ENCODE peak calls at places on chromosomes 12 and 14, in five cellular contexts. Y, K, H, V and U are unnamed samples.
A peak's percentile ranks its signal among the peaks of the same experiment; 100 is the strongest.

GRCh38 chr14:78254911-78255431 is 84.8 kb downstream of the NRXN3 start:
- DNase-seq in K (no peak), Y (no peak), V (peak; percentile 3), H (peak; percentile 80), U (no peak)

GRCh38 chr14:85934123-85934885 is 404.4 kb downstream of the FLRT2 start:
- DNase-seq in V (peak; percentile 14), Y (no peak), K (peak; percentile 66), H (peak; percentile 18), U (no peak)

GRCh38 chr12:807041-807717 is 54.8 kb downstream of the WNK1 start:
- DNase-seq in H (no peak), Y (no peak), V (no peak), K (peak; percentile 59), U (no peak)

GRCh38 chr12:15001733-15002471 is 29.1 kb downstream of the PDE6H start:
- DNase-seq in V (no peak), H (peak; percentile 37), K (no peak), Y (peak; percentile 53), U (peak; percentile 13)

GRCh38 chr12:26524862-26525465 is 308.0 kb downstream of the ITPR2 start:
- DNase-seq in H (peak; percentile 12), Y (no peak), V (peak; percentile 19), K (no peak), U (no peak)

GRCh38 chr12:108817909-108818308 is 39.5 kb downstream of the SSH1 start:
- DNase-seq in K (no peak), Y (no peak), H (no peak), V (no peak), U (no peak)

GRCh38 chr14:76205708-76206107 is 54.0 kb downstream of the GPATCH2L start:
- DNase-seq in Y (no peak), K (peak; percentile 81), V (no peak), H (no peak), U (no peak)

GRCh38 chr14:94648801-94649200 is 36.6 kb downstream of the SERPINA3 start:
- DNase-seq in H (no peak), Y (no peak), V (no peak), K (no peak), U (no peak)

GRCh38 chr12:64028541-64028940 is 184.0 kb downstream of the SRGAP1 start:
- DNase-seq in Y (no peak), V (no peak), K (no peak), H (no peak), U (no peak)

GRCh38 chr12:28294300-28294699 is 104.0 kb downstream of the CCDC91 start:
- DNase-seq in H (no peak), K (peak; percentile 8), Y (no peak), V (no peak), U (no peak)

GRCh38 chr14:100914597-100915021 is 11.1 kb upstream of the RTL1 start:
- DNase-seq in K (no peak), V (no peak), H (peak; percentile 20), Y (no peak), U (no peak)

GRCh38 chr12:60487284-60487683 is 891.5 kb downstream of the SLC16A7 start:
- DNase-seq in V (no peak), H (no peak), K (no peak), Y (no peak), U (no peak)

GRCh38 chr12:50415899-50416479 is 15.3 kb downstream of the LARP4 start:
- DNase-seq in K (no peak), H (no peak), V (no peak), Y (no peak), U (no peak)

GRCh38 chr12:114711689-114712152 is 27.7 kb upstream of the TBX3 start:
- DNase-seq in K (no peak), Y (no peak), V (no peak), H (no peak), U (no peak)

GRCh38 chr14:97077253-97077653 is 280.1 kb downstream of the VRK1 start:
- DNase-seq in K (peak; percentile 30), V (no peak), Y (no peak), H (peak; percentile 94), U (no peak)

GRCh38 chr14:29461131-29461530 is 466.5 kb downstream of the PRKD1 start:
- DNase-seq in K (no peak), H (no peak), Y (no peak), V (no peak), U (no peak)

GRCh38 chr14:64109821-64110554 is 184.2 kb downstream of the ESR2 start:
- DNase-seq in Y (no peak), K (no peak), H (no peak), V (no peak), U (no peak)

GRCh38 chr12:75020068-75020557 is 189.5 kb downstream of the KCNC2 start:
- DNase-seq in Y (no peak), V (peak; percentile 4), K (no peak), H (no peak), U (no peak)

GRCh38 chr12:1422604-1423315 is 171.6 kb downstream of the FBXL14 start:
- DNase-seq in Y (no peak), H (no peak), K (peak; percentile 83), V (no peak), U (no peak)

GRCh38 chr14:62943202-62943601 is 102.1 kb downstream of the KCNH5 start:
- DNase-seq in Y (no peak), H (peak; percentile 10), V (no peak), K (no peak), U (no peak)

GRCh38 chr12:11731042-11731357 is 81.5 kb downstream of the ETV6 start:
- DNase-seq in H (no peak), K (no peak), Y (no peak), V (no peak), U (no peak)

GRCh38 chr12:76919388-76920181 is 40.8 kb upstream of the CSRP2 start:
- DNase-seq in Y (no peak), V (no peak), H (no peak), K (no peak), U (no peak)

GRCh38 chr12:100675432-100675831 is 101.9 kb downstream of the GAS2L3 start:
- DNase-seq in V (peak; percentile 62), K (no peak), Y (no peak), H (peak; percentile 74), U (no peak)

GRCh38 chr14:93980464-93981201 is 4.3 kb upstream of the ASB2 start:
- DNase-seq in Y (no peak), K (no peak), V (no peak), H (peak; percentile 69), U (no peak)

GRCh38 chr12:16171348-16171747 is 106.1 kb downstream of the SLC15A5 start:
- DNase-seq in V (no peak), H (no peak), K (no peak), Y (no peak), U (no peak)

GRCh38 chr12:113030875-113031525 is 25.5 kb upstream of the DTX1 start:
- DNase-seq in H (peak; percentile 74), K (no peak), V (peak; percentile 43), Y (no peak), U (no peak)

DNA sequence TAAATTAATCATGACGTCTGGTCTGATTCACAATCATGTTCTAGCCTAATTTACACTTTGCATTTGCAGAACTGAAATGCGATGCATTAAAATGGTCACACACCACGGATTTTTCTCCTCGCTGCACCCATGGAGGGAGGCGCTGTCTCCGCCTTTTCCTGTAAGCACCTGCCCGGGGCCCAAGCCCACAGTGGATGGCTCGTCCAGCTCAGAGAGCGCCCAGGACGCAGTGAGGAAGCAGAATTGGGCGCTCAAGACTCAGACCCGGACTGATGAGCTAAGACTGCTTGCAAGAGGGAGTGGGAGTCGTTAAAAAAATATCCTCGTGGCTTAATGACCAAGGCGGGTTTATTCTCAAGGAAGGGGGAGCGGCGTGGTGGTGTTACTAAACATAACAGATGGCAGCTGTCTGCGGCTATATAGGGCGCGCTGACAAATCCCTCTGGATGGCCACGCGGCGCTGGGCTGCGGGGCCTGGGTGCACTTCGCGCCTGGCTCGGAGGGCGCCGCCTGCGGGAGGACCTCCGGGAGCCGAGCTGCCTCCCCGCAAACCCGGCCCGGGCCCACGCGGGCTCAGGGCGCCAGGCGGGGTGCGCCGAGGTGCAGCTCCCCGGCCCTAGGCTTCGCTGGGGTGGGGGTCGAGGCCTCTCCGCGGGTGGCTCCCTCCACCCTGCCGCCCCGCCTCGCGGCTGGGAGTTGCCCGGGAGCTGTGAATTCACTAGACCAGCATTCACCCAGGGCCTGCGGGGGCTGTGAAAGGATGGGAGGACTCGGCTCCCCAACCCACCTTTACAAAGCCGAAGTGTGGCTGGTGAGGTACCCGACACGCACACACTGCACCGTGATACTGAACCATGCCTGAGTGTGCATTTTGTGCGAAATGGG is 78.7 kb downstream of the PPM1A start:
- DNase-seq in V (peak; percentile 57), H (no peak), K (peak; percentile 47), Y (peak; percentile 69), U (peak; percentile 25)
- TF ChIP-seq CTCF in V (no peak), H (no peak), K (peak; percentile 3), Y (no peak), U (no peak)

GRCh38 chr14:54221971-54222370 is 174.8 kb upstream of the CDKN3 start:
- DNase-seq in Y (no peak), H (no peak), K (no peak), V (no peak), U (no peak)
- TF ChIP-seq CTCF in Y (no peak), H (no peak), K (no peak), V (no peak), U (no peak)

DNA sequence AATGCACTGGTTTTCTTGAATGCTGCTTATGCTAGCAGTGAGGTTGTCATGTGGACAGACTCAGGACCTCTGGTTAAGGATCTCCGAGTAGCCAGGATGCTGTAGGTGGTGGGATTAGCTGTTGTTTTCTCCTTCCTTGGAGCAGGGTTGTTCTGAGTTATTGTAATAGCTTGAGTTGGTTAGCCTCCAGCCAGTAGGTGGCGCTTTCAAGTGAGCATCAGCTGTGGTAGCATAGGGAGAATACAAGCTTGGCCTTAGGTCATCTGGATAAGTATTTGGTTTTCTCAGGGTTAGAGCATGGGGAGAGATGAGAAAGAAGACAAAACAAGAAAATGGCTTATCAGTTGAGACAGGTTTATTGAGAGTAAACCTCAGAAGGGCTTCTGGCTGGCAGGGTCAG is 299.7 kb upstream of the FBXO33 start:
- DNase-seq in K (no peak), Y (no peak), H (no peak), V (no peak), U (no peak)
- TF ChIP-seq CTCF in K (peak; percentile 49), Y (no peak), H (peak; percentile 20), V (no peak), U (no peak)

GRCh38 chr14:105089746-105090492 is 24.7 kb upstream of the GPR132 start:
- DNase-seq in V (no peak), H (no peak), Y (peak; percentile 64), K (no peak), U (no peak)
- TF ChIP-seq CTCF in V (no peak), H (no peak), Y (no peak), K (no peak), U (no peak)

GRCh38 chr12:29427964-29428363 is 47.0 kb upstream of the ERGIC2 start:
- DNase-seq in H (no peak), Y (no peak), V (no peak), K (peak; percentile 37), U (no peak)
- TF ChIP-seq CTCF in H (no peak), Y (peak; percentile 22), V (no peak), K (peak; percentile 55), U (peak; percentile 30)

GRCh38 chr14:46951103-46951502 is 299.5 kb upstream of the RPL10L start:
- DNase-seq in K (no peak), Y (no peak), H (no peak), V (no peak), U (no peak)
- TF ChIP-seq CTCF in K (no peak), Y (no peak), H (no peak), V (no peak), U (peak; percentile 38)

GRCh38 chr12:132268674-132269073 is 60.7 kb downstream of the GALNT9 start:
- DNase-seq in V (no peak), H (no peak), K (no peak), Y (no peak), U (no peak)
- TF ChIP-seq CTCF in V (no peak), H (no peak), K (no peak), Y (no peak), U (no peak)